ENCODE peak calls at places on chromosomes 13 and 19, in eight cellular contexts. Y, D, C, S, G, B, Z and V are unnamed samples.
A peak's percentile ranks its signal among the peaks of the same experiment; 100 is the strongest.

GRCh38 chr13:95492044-95492801 is 60.3 kb upstream of the CLDN10 start:
- DNase-seq in B (no peak), D (peak; percentile 13), Y (no peak), G (no peak), S (no peak), C (no peak), Z (no peak), V (no peak)

GRCh38 chr13:89474432-89474831 is 1803.3 kb downstream of the SLITRK5 start:
- DNase-seq in Y (no peak), G (no peak), D (no peak), Z (no peak), C (no peak), B (no peak), S (no peak), V (no peak)

GRCh38 chr13:96984061-96984508 is 10.2 kb downstream of the OXGR1 start:
- DNase-seq in G (no peak), S (no peak), Y (no peak), D (peak; percentile 76), C (peak; percentile 7), B (peak; percentile 39), Z (no peak), V (no peak)

GRCh38 chr13:102028198-102028597 is 373.6 kb downstream of the FGF14 start:
- DNase-seq in G (no peak), B (no peak), S (no peak), D (no peak), Z (no peak), C (no peak), Y (no peak), V (no peak)

GRCh38 chr13:97883356-97883755 is 70.1 kb upstream of the IPO5 start:
- DNase-seq in B (no peak), G (no peak), Y (no peak), C (no peak), Z (no peak), D (no peak), S (no peak), V (no peak)

GRCh38 chr13:50319603-50320296 is 304.5 kb downstream of the KCNRG start:
- DNase-seq in G (no peak), D (no peak), S (peak; percentile 91), Y (no peak), C (no peak), Z (no peak), B (peak; percentile 67), V (no peak)

GRCh38 chr19:17107546-17108452 is 32.2 kb downstream of the MYO9B start:
- DNase-seq in Y (no peak), D (peak; percentile 53), C (peak; percentile 18), Z (peak; percentile 62), G (no peak), S (no peak), B (peak; percentile 97), V (peak; percentile 81)

GRCh38 chr13:80338781-80339577 is 1.9 kb downstream of the SPRY2 start:
- DNase-seq in C (peak; percentile 79), S (peak; percentile 76), B (peak; percentile 87), Y (no peak), Z (peak; percentile 43), D (peak; percentile 45), G (peak; percentile 70), V (no peak)

GRCh38 chr13:60759499-60759898 is 362.5 kb downstream of the TDRD3 start:
- DNase-seq in D (peak; percentile 20), Z (no peak), S (no peak), Y (no peak), C (no peak), B (peak; percentile 27), G (no peak), V (no peak)

GRCh38 chr19:30322641-30323320 is 49.4 kb upstream of the ZNF536 start:
- DNase-seq in C (no peak), G (no peak), S (no peak), Z (no peak), D (no peak), Y (no peak), B (no peak), V (no peak)

GRCh38 chr19:55306712-55307111 is 18.4 kb downstream of the TMEM150B start:
- DNase-seq in C (no peak), D (no peak), G (no peak), Z (no peak), Y (no peak), B (no peak), S (no peak), V (no peak)

GRCh38 chr13:36088001-36088400 is 43.2 kb downstream of the DCLK1 start:
- DNase-seq in Y (no peak), B (no peak), D (peak; percentile 43), S (no peak), C (no peak), G (no peak), Z (no peak), V (no peak)

GRCh38 chr19:49468746-49469447 is 5.1 kb upstream of the FLT3LG start:
- DNase-seq in C (peak; percentile 64), Z (peak; percentile 83), Y (peak; percentile 79), B (peak; percentile 71), S (no peak), D (peak; percentile 21), G (no peak), V (no peak)

GRCh38 chr19:51560339-51560738 is 10.7 kb upstream of the ZNF175 start:
- DNase-seq in G (no peak), D (no peak), Y (no peak), C (no peak), Z (no peak), S (no peak), B (no peak), V (no peak)

GRCh38 chr13:114097893-114098688 is 34.3 kb downstream of the RASA3 start:
- DNase-seq in C (no peak), S (no peak), B (no peak), D (no peak), G (no peak), Y (no peak), Z (no peak), V (no peak)

GRCh38 chr13:30441304-30441703 is 19.0 kb downstream of the UBE2L5 start:
- DNase-seq in C (no peak), Z (peak; percentile 41), D (no peak), S (no peak), G (no peak), B (no peak), Y (no peak), V (no peak)

GRCh38 chr13:40490086-40490723 is 176.2 kb downstream of the FOXO1 start:
- DNase-seq in Y (peak; percentile 35), G (no peak), Z (no peak), D (no peak), B (no peak), S (no peak), C (no peak), V (no peak)

GRCh38 chr19:1214299-1214861 is 8.8 kb downstream of the STK11 start:
- DNase-seq in D (no peak), G (no peak), C (no peak), S (no peak), B (no peak), Z (no peak), Y (no peak), V (no peak)